ENCODE peak calls at places on chromosomes 3 and 15, in six cellular contexts. One of them, this sample, is unnamed.

GRCh38 chr15:67172172-67172571 is 82.3 kb downstream of the AAGAB start:
- DNase-seq in astrocyte of the spinal cord: no peak
- DNase-seq in GM23338: no peak
- DNase-seq in epithelial cell of proximal tubule: no peak
- DNase-seq in AG04450: no peak
- DNase-seq in transverse colon: no peak
- DNase-seq in this sample: no peak

GRCh38 chr3:197354195-197355059 is 56.0 kb upstream of the DLG1 start:
- DNase-seq in astrocyte of the spinal cord: peak; percentile 61
- DNase-seq in GM23338: no peak
- DNase-seq in epithelial cell of proximal tubule: no peak
- DNase-seq in AG04450: peak; percentile 49
- DNase-seq in transverse colon: peak; percentile 49
- DNase-seq in this sample: peak; percentile 58

GRCh38 chr15:70863450-70864218 is 9.7 kb upstream of the LARP6 start:
- DNase-seq in astrocyte of the spinal cord: peak; percentile 89
- DNase-seq in GM23338: no peak
- DNase-seq in epithelial cell of proximal tubule: no peak
- DNase-seq in AG04450: no peak
- DNase-seq in transverse colon: no peak
- DNase-seq in this sample: peak; percentile 86

GRCh38 chr15:31302778-31303433 is 23.7 kb upstream of the KLF13 start:
- DNase-seq in astrocyte of the spinal cord: no peak
- DNase-seq in GM23338: peak; percentile 60
- DNase-seq in epithelial cell of proximal tubule: no peak
- DNase-seq in AG04450: no peak
- DNase-seq in transverse colon: no peak
- DNase-seq in this sample: no peak

GRCh38 chr3:27323087-27323570 is 46.1 kb downstream of the NEK10 start:
- DNase-seq in astrocyte of the spinal cord: no peak
- DNase-seq in GM23338: no peak
- DNase-seq in epithelial cell of proximal tubule: no peak
- DNase-seq in AG04450: no peak
- DNase-seq in transverse colon: no peak
- DNase-seq in this sample: no peak

GRCh38 chr15:38608682-38609081 is 44.1 kb upstream of the RASGRP1 start:
- DNase-seq in astrocyte of the spinal cord: no peak
- DNase-seq in GM23338: no peak
- DNase-seq in epithelial cell of proximal tubule: no peak
- DNase-seq in AG04450: no peak
- DNase-seq in transverse colon: no peak
- DNase-seq in this sample: no peak

GRCh38 chr3:28924744-28925360 is 356.0 kb upstream of the RBMS3 start:
- DNase-seq in astrocyte of the spinal cord: peak; percentile 15
- DNase-seq in GM23338: no peak
- DNase-seq in epithelial cell of proximal tubule: no peak
- DNase-seq in AG04450: no peak
- DNase-seq in transverse colon: no peak
- DNase-seq in this sample: no peak

GRCh38 chr3:64908292-64908691 is 220.5 kb upstream of the ADAMTS9 start:
- DNase-seq in astrocyte of the spinal cord: no peak
- DNase-seq in GM23338: no peak
- DNase-seq in epithelial cell of proximal tubule: peak; percentile 76
- DNase-seq in AG04450: no peak
- DNase-seq in transverse colon: no peak
- DNase-seq in this sample: peak; percentile 51

GRCh38 chr15:26665950-26666921 is 106.6 kb downstream of the GABRB3 start:
- DNase-seq in astrocyte of the spinal cord: no peak
- DNase-seq in GM23338: peak; percentile 84
- DNase-seq in epithelial cell of proximal tubule: no peak
- DNase-seq in AG04450: no peak
- DNase-seq in transverse colon: no peak
- DNase-seq in this sample: no peak

GRCh38 chr3:111924283-111924682 is 54.5 kb upstream of the ABHD10 start:
- DNase-seq in astrocyte of the spinal cord: no peak
- DNase-seq in GM23338: no peak
- DNase-seq in epithelial cell of proximal tubule: no peak
- DNase-seq in AG04450: no peak
- DNase-seq in transverse colon: peak; percentile 39
- DNase-seq in this sample: peak; percentile 34

GRCh38 chr3:6577584-6577983 is 283.3 kb upstream of the GRM7 start:
- DNase-seq in astrocyte of the spinal cord: no peak
- DNase-seq in GM23338: no peak
- DNase-seq in epithelial cell of proximal tubule: no peak
- DNase-seq in AG04450: no peak
- DNase-seq in transverse colon: no peak
- DNase-seq in this sample: no peak

GRCh38 chr15:94965593-94965992 is 734.2 kb downstream of the MCTP2 start:
- DNase-seq in astrocyte of the spinal cord: no peak
- DNase-seq in GM23338: no peak
- DNase-seq in epithelial cell of proximal tubule: no peak
- DNase-seq in AG04450: no peak
- DNase-seq in transverse colon: no peak
- DNase-seq in this sample: peak; percentile 39

GRCh38 chr3:157786216-157786615 is 283.0 kb upstream of the VEPH1 start:
- DNase-seq in astrocyte of the spinal cord: peak; percentile 82
- DNase-seq in GM23338: no peak
- DNase-seq in epithelial cell of proximal tubule: no peak
- DNase-seq in AG04450: peak; percentile 53
- DNase-seq in transverse colon: no peak
- DNase-seq in this sample: peak; percentile 80

GRCh38 chr15:74307827-74308642 is 59.4 kb downstream of the CYP11A1 start:
- DNase-seq in astrocyte of the spinal cord: peak; percentile 66
- DNase-seq in GM23338: peak; percentile 82
- DNase-seq in epithelial cell of proximal tubule: no peak
- DNase-seq in AG04450: no peak
- DNase-seq in transverse colon: peak; percentile 45
- DNase-seq in this sample: peak; percentile 76

GRCh38 chr3:139306078-139306477 is 37.7 kb upstream of the MRPS22 start:
- DNase-seq in astrocyte of the spinal cord: no peak
- DNase-seq in GM23338: no peak
- DNase-seq in epithelial cell of proximal tubule: no peak
- DNase-seq in AG04450: no peak
- DNase-seq in transverse colon: no peak
- DNase-seq in this sample: no peak

GRCh38 chr3:168030488-168031054 is 65.2 kb downstream of the GOLIM4 start:
- DNase-seq in astrocyte of the spinal cord: no peak
- DNase-seq in GM23338: no peak
- DNase-seq in epithelial cell of proximal tubule: no peak
- DNase-seq in AG04450: no peak
- DNase-seq in transverse colon: no peak
- DNase-seq in this sample: no peak

GRCh38 chr3:184237211-184237610 is 7.8 kb downstream of the VWA5B2 start:
- DNase-seq in astrocyte of the spinal cord: no peak
- DNase-seq in GM23338: no peak
- DNase-seq in epithelial cell of proximal tubule: no peak
- DNase-seq in AG04450: no peak
- DNase-seq in transverse colon: no peak
- DNase-seq in this sample: no peak

GRCh38 chr15:77461486-77461885 is 40.8 kb downstream of the HMG20A start:
- DNase-seq in astrocyte of the spinal cord: no peak
- DNase-seq in GM23338: no peak
- DNase-seq in epithelial cell of proximal tubule: peak; percentile 52
- DNase-seq in AG04450: no peak
- DNase-seq in transverse colon: no peak
- DNase-seq in this sample: no peak

GRCh38 chr15:55700876-55701275 is 42.1 kb downstream of the PRTG start:
- DNase-seq in astrocyte of the spinal cord: no peak
- DNase-seq in GM23338: no peak
- DNase-seq in epithelial cell of proximal tubule: no peak
- DNase-seq in AG04450: no peak
- DNase-seq in transverse colon: no peak
- DNase-seq in this sample: no peak

GRCh38 chr15:93166675-93167074 is 77.7 kb upstream of the RGMA start:
- DNase-seq in astrocyte of the spinal cord: no peak
- DNase-seq in GM23338: no peak
- DNase-seq in epithelial cell of proximal tubule: no peak
- DNase-seq in AG04450: no peak
- DNase-seq in transverse colon: no peak
- DNase-seq in this sample: no peak

GRCh38 chr15:39898317-39898716 is 21.7 kb downstream of the GPR176 start:
- DNase-seq in astrocyte of the spinal cord: no peak
- DNase-seq in GM23338: no peak
- DNase-seq in epithelial cell of proximal tubule: no peak
- DNase-seq in AG04450: no peak
- DNase-seq in transverse colon: no peak
- DNase-seq in this sample: no peak

GRCh38 chr15:62756995-62757360 is 285.6 kb upstream of the TPM1 start:
- DNase-seq in astrocyte of the spinal cord: no peak
- DNase-seq in GM23338: no peak
- DNase-seq in epithelial cell of proximal tubule: no peak
- DNase-seq in AG04450: no peak
- DNase-seq in transverse colon: no peak
- DNase-seq in this sample: no peak

GRCh38 chr3:190984502-190985244 is 122.2 kb upstream of the GMNC start:
- DNase-seq in astrocyte of the spinal cord: no peak
- DNase-seq in GM23338: no peak
- DNase-seq in epithelial cell of proximal tubule: no peak
- DNase-seq in AG04450: no peak
- DNase-seq in transverse colon: no peak
- DNase-seq in this sample: no peak

GRCh38 chr3:184339016-184339415 is 1.6 kb downstream of the FAM131A start:
- DNase-seq in astrocyte of the spinal cord: no peak
- DNase-seq in GM23338: peak; percentile 40
- DNase-seq in epithelial cell of proximal tubule: no peak
- DNase-seq in AG04450: no peak
- DNase-seq in transverse colon: no peak
- DNase-seq in this sample: no peak

GRCh38 chr15:71098920-71099319 is 16.4 kb upstream of the THSD4 start:
- DNase-seq in astrocyte of the spinal cord: no peak
- DNase-seq in GM23338: no peak
- DNase-seq in epithelial cell of proximal tubule: no peak
- DNase-seq in AG04450: no peak
- DNase-seq in transverse colon: no peak
- DNase-seq in this sample: no peak

GRCh38 chr3:42213417-42213816 is 52.6 kb downstream of the CCK start:
- DNase-seq in astrocyte of the spinal cord: no peak
- DNase-seq in GM23338: no peak
- DNase-seq in epithelial cell of proximal tubule: no peak
- DNase-seq in AG04450: no peak
- DNase-seq in transverse colon: peak; percentile 68
- DNase-seq in this sample: no peak

GRCh38 chr15:100241572-100242479 is 99.9 kb downstream of the ADAMTS17 start:
- DNase-seq in astrocyte of the spinal cord: peak; percentile 88
- DNase-seq in GM23338: peak; percentile 58
- DNase-seq in epithelial cell of proximal tubule: peak; percentile 85
- DNase-seq in AG04450: no peak
- DNase-seq in transverse colon: no peak
- DNase-seq in this sample: peak; percentile 62

GRCh38 chr3:24378313-24378712 is 116.3 kb downstream of the THRB start:
- DNase-seq in astrocyte of the spinal cord: no peak
- DNase-seq in GM23338: no peak
- DNase-seq in epithelial cell of proximal tubule: no peak
- DNase-seq in AG04450: no peak
- DNase-seq in transverse colon: no peak
- DNase-seq in this sample: no peak
- H3K4me3 ChIP-seq in astrocyte of the spinal cord: no peak overlapping the region
- H3K4me3 ChIP-seq in GM23338: no peak overlapping the region
- H3K4me3 ChIP-seq in epithelial cell of proximal tubule: no peak overlapping the region
- H3K4me3 ChIP-seq in AG04450: no peak overlapping the region
- H3K4me3 ChIP-seq in transverse colon: no peak overlapping the region
- H3K4me3 ChIP-seq in this sample: no peak overlapping the region

DNA sequence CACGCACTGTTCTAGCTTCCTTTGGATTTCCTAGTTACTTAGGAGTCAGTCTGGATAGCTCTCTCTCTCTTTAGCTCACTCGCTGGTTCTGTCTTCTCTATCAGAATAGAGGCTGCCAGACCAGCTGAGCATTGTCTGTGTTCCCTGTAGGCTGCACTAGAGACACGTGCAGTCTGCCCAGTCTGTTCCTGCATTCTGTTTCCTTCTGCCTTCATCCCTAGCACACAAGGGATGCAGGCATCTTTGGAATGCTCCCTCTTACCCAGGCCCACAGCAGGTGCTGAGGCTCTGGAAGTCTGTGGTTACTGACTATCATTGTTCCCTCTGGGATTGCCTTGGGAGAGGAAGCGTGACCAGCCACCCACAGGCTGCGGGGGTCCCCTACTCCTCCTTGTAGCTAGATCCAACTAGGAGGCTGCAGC is 322.8 kb downstream of the ZNF621 start:
- DNase-seq in astrocyte of the spinal cord: peak; percentile 88
- DNase-seq in GM23338: peak; percentile 88
- DNase-seq in epithelial cell of proximal tubule: no peak
- DNase-seq in AG04450: no peak
- DNase-seq in transverse colon: no peak
- DNase-seq in this sample: peak; percentile 60
- TF ChIP-seq CTCF in astrocyte of the spinal cord: peak; percentile 54
- TF ChIP-seq CTCF in GM23338: peak; percentile 49
- TF ChIP-seq CTCF in epithelial cell of proximal tubule: peak; percentile 20
- TF ChIP-seq CTCF in AG04450: no peak
- TF ChIP-seq CTCF in transverse colon: no peak
- TF ChIP-seq CTCF in this sample: no peak

GRCh38 chr3:69248394-69248793 is 126.0 kb upstream of the LMOD3 start:
- DNase-seq in astrocyte of the spinal cord: no peak
- DNase-seq in GM23338: no peak
- DNase-seq in epithelial cell of proximal tubule: peak; percentile 92
- DNase-seq in AG04450: no peak
- DNase-seq in transverse colon: peak; percentile 31
- DNase-seq in this sample: no peak

GRCh38 chr3:69251078-69251805 is 128.8 kb upstream of the LMOD3 start:
- DNase-seq in astrocyte of the spinal cord: no peak
- DNase-seq in GM23338: no peak
- DNase-seq in epithelial cell of proximal tubule: no peak
- DNase-seq in AG04450: no peak
- DNase-seq in transverse colon: no peak
- DNase-seq in this sample: no peak

GRCh38 chr3:69252141-69252540 is 129.7 kb upstream of the LMOD3 start:
- DNase-seq in astrocyte of the spinal cord: no peak
- DNase-seq in GM23338: no peak
- DNase-seq in epithelial cell of proximal tubule: no peak
- DNase-seq in AG04450: no peak
- DNase-seq in transverse colon: no peak
- DNase-seq in this sample: no peak

GRCh38 chr3:69249001-69249400 is 126.6 kb upstream of the LMOD3 start:
- DNase-seq in astrocyte of the spinal cord: no peak
- DNase-seq in GM23338: peak; percentile 24
- DNase-seq in epithelial cell of proximal tubule: no peak
- DNase-seq in AG04450: no peak
- DNase-seq in transverse colon: no peak
- DNase-seq in this sample: no peak

GRCh38 chr3:69250014-69250413 is 127.6 kb upstream of the LMOD3 start:
- DNase-seq in astrocyte of the spinal cord: peak; percentile 48
- DNase-seq in GM23338: peak; percentile 87
- DNase-seq in epithelial cell of proximal tubule: peak; percentile 93
- DNase-seq in AG04450: no peak
- DNase-seq in transverse colon: peak; percentile 84
- DNase-seq in this sample: no peak
- H3K4me3 ChIP-seq in astrocyte of the spinal cord: peak overlapping the region; percentile 3
- H3K4me3 ChIP-seq in GM23338: no peak overlapping the region
- H3K4me3 ChIP-seq in epithelial cell of proximal tubule: peak overlapping the region; percentile 66
- H3K4me3 ChIP-seq in AG04450: no peak overlapping the region
- H3K4me3 ChIP-seq in transverse colon: peak overlapping the region; percentile 43
- H3K4me3 ChIP-seq in this sample: no peak overlapping the region

DNA sequence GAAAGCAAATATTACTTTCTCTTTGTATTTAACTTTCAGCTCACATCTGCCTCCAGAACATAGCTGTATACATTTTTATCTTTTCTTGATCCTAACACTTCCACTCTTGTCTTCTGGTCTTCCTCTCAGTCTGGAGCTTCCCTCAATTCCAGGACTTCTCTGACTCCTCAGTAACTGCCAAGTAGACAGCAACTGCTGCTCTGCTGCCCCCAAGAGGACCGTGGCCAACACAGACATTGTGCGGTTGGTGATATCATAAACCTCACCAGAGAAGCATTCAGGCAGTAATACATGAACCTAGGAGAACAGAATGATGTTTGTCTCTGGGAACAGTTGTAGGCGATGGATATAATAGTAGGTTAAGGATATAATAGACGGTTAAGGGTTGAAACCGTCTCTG is 45.2 kb upstream of the FGF12 start:
- DNase-seq in astrocyte of the spinal cord: peak; percentile 14
- DNase-seq in GM23338: peak; percentile 77
- DNase-seq in epithelial cell of proximal tubule: no peak
- DNase-seq in AG04450: no peak
- DNase-seq in transverse colon: no peak
- DNase-seq in this sample: peak; percentile 50
- TF ChIP-seq CTCF in astrocyte of the spinal cord: peak; percentile 41
- TF ChIP-seq CTCF in GM23338: peak; percentile 98
- TF ChIP-seq CTCF in epithelial cell of proximal tubule: peak; percentile 69
- TF ChIP-seq CTCF in AG04450: peak; percentile 55
- TF ChIP-seq CTCF in transverse colon: no peak
- TF ChIP-seq CTCF in this sample: peak; percentile 59